ENCODE peak calls at places on chromosomes 13 and 19, in four cellular contexts. One of them, this sample, is unnamed.

GRCh38 chr19:38266981-38267597 is 2.7 kb downstream of the SPINT2 start:
- DNase-seq in posterior cingulate gyrus: no peak
- DNase-seq in activated naive CD8-positive, alpha-beta T cell treated with anti-CD3 and anti-CD28 coated beads, Interleukin-2, amount 50 U/mL, for 24 hours: no peak
- DNase-seq in activated CD8-positive, alpha-beta T cell treated with anti-CD3 and anti-CD28 coated beads for 36 hours: no peak
- DNase-seq in this sample: no peak

GRCh38 chr19:15091918-15092753 is 10.1 kb downstream of the OR1I1 start:
- DNase-seq in posterior cingulate gyrus: no peak
- DNase-seq in activated naive CD8-positive, alpha-beta T cell treated with anti-CD3 and anti-CD28 coated beads, Interleukin-2, amount 50 U/mL, for 24 hours: peak
- DNase-seq in activated CD8-positive, alpha-beta T cell treated with anti-CD3 and anti-CD28 coated beads for 36 hours: peak
- DNase-seq in this sample: peak

GRCh38 chr13:21463424-21463823 is 4.3 kb upstream of the ZDHHC20 start:
- DNase-seq in posterior cingulate gyrus: no peak
- DNase-seq in activated naive CD8-positive, alpha-beta T cell treated with anti-CD3 and anti-CD28 coated beads, Interleukin-2, amount 50 U/mL, for 24 hours: no peak
- DNase-seq in activated CD8-positive, alpha-beta T cell treated with anti-CD3 and anti-CD28 coated beads for 36 hours: no peak
- DNase-seq in this sample: no peak

GRCh38 chr19:13234518-13234917 is 84.3 kb downstream of the IER2 start:
- DNase-seq in posterior cingulate gyrus: no peak
- DNase-seq in activated naive CD8-positive, alpha-beta T cell treated with anti-CD3 and anti-CD28 coated beads, Interleukin-2, amount 50 U/mL, for 24 hours: peak
- DNase-seq in activated CD8-positive, alpha-beta T cell treated with anti-CD3 and anti-CD28 coated beads for 36 hours: peak
- DNase-seq in this sample: peak

GRCh38 chr13:59000770-59001169 is 1163.0 kb downstream of the DIAPH3 start:
- DNase-seq in posterior cingulate gyrus: no peak
- DNase-seq in activated naive CD8-positive, alpha-beta T cell treated with anti-CD3 and anti-CD28 coated beads, Interleukin-2, amount 50 U/mL, for 24 hours: no peak
- DNase-seq in activated CD8-positive, alpha-beta T cell treated with anti-CD3 and anti-CD28 coated beads for 36 hours: no peak
- DNase-seq in this sample: no peak

GRCh38 chr19:21127898-21128297 is 13.9 kb upstream of the ZNF431 start:
- DNase-seq in posterior cingulate gyrus: no peak
- DNase-seq in activated naive CD8-positive, alpha-beta T cell treated with anti-CD3 and anti-CD28 coated beads, Interleukin-2, amount 50 U/mL, for 24 hours: no peak
- DNase-seq in activated CD8-positive, alpha-beta T cell treated with anti-CD3 and anti-CD28 coated beads for 36 hours: no peak
- DNase-seq in this sample: no peak

GRCh38 chr13:110450941-110451340 is 110.6 kb downstream of the RAB20 start:
- DNase-seq in posterior cingulate gyrus: no peak
- DNase-seq in activated naive CD8-positive, alpha-beta T cell treated with anti-CD3 and anti-CD28 coated beads, Interleukin-2, amount 50 U/mL, for 24 hours: no peak
- DNase-seq in activated CD8-positive, alpha-beta T cell treated with anti-CD3 and anti-CD28 coated beads for 36 hours: no peak
- DNase-seq in this sample: no peak

GRCh38 chr19:56026769-56027168 is 40.2 kb downstream of the NLRP5 start:
- DNase-seq in posterior cingulate gyrus: no peak
- DNase-seq in activated naive CD8-positive, alpha-beta T cell treated with anti-CD3 and anti-CD28 coated beads, Interleukin-2, amount 50 U/mL, for 24 hours: no peak
- DNase-seq in activated CD8-positive, alpha-beta T cell treated with anti-CD3 and anti-CD28 coated beads for 36 hours: no peak
- DNase-seq in this sample: no peak

GRCh38 chr13:93903909-93904308 is 575.6 kb downstream of the DCT start:
- DNase-seq in posterior cingulate gyrus: no peak
- DNase-seq in activated naive CD8-positive, alpha-beta T cell treated with anti-CD3 and anti-CD28 coated beads, Interleukin-2, amount 50 U/mL, for 24 hours: no peak
- DNase-seq in activated CD8-positive, alpha-beta T cell treated with anti-CD3 and anti-CD28 coated beads for 36 hours: no peak
- DNase-seq in this sample: no peak

GRCh38 chr13:38662362-38662761 is 24.5 kb upstream of the FREM2 start:
- DNase-seq in posterior cingulate gyrus: no peak
- DNase-seq in activated naive CD8-positive, alpha-beta T cell treated with anti-CD3 and anti-CD28 coated beads, Interleukin-2, amount 50 U/mL, for 24 hours: no peak
- DNase-seq in activated CD8-positive, alpha-beta T cell treated with anti-CD3 and anti-CD28 coated beads for 36 hours: no peak
- DNase-seq in this sample: no peak

GRCh38 chr19:6087074-6087506 is 23.2 kb downstream of the RFX2 start:
- DNase-seq in posterior cingulate gyrus: no peak
- DNase-seq in activated naive CD8-positive, alpha-beta T cell treated with anti-CD3 and anti-CD28 coated beads, Interleukin-2, amount 50 U/mL, for 24 hours: peak
- DNase-seq in activated CD8-positive, alpha-beta T cell treated with anti-CD3 and anti-CD28 coated beads for 36 hours: peak
- DNase-seq in this sample: no peak

GRCh38 chr13:33490461-33491327 is 205.1 kb upstream of the STARD13 start:
- DNase-seq in posterior cingulate gyrus: no peak
- DNase-seq in activated naive CD8-positive, alpha-beta T cell treated with anti-CD3 and anti-CD28 coated beads, Interleukin-2, amount 50 U/mL, for 24 hours: no peak
- DNase-seq in activated CD8-positive, alpha-beta T cell treated with anti-CD3 and anti-CD28 coated beads for 36 hours: no peak
- DNase-seq in this sample: peak

This sample was measured in H9.